ENCODE peak calls at places on chromosomes 12 and 14, in nine cellular contexts. O, Z, D, P, R, H, L, M and S are unnamed samples.
A peak's percentile ranks its signal among the peaks of the same experiment; 100 is the strongest.

GRCh38 chr12:3135522-3136461 is 58.6 kb downstream of the TSPAN9 start:
- DNase-seq in L (no peak), R (peak; percentile 36), O (peak; percentile 74), M (peak; percentile 80), D (peak; percentile 57), Z (peak; percentile 88), H (peak; percentile 55), P (peak; percentile 52), S (no peak)

GRCh38 chr12:1935700-1936378 is 17.4 kb upstream of the CACNA2D4 start:
- DNase-seq in H (no peak), P (no peak), D (peak; percentile 81), L (no peak), M (no peak), R (no peak), Z (no peak), O (no peak), S (no peak)

GRCh38 chr12:52204931-52205505 is 13.2 kb upstream of the KRT80 start:
- DNase-seq in O (no peak), L (peak; percentile 67), D (no peak), Z (no peak), P (no peak), H (no peak), M (no peak), R (no peak), S (no peak)

GRCh38 chr14:95011449-95012020 is 145.8 kb downstream of the DICER1 start:
- DNase-seq in M (no peak), H (no peak), R (no peak), D (no peak), O (no peak), P (no peak), L (no peak), Z (no peak), S (no peak)

GRCh38 chr14:28294834-28295440 is 471.6 kb upstream of the FOXG1 start:
- DNase-seq in O (peak; percentile 2), Z (no peak), M (no peak), L (no peak), D (no peak), R (no peak), P (no peak), H (peak; percentile 1), S (no peak)

GRCh38 chr14:30874120-30874998 is at the start of gene COCH:
- DNase-seq in O (peak; percentile 16), L (peak; percentile 76), H (peak; percentile 62), Z (peak; percentile 88), P (no peak), M (no peak), D (no peak), R (peak; percentile 21), S (no peak)

GRCh38 chr14:95496690-95497241 is 19.7 kb downstream of the SYNE3 start:
- DNase-seq in Z (no peak), P (no peak), L (peak; percentile 46), O (no peak), R (no peak), M (peak; percentile 67), D (no peak), H (no peak), S (no peak)

GRCh38 chr12:29796823-29797263 is 13.1 kb upstream of the TMTC1 start:
- DNase-seq in O (peak; percentile 93), Z (no peak), P (no peak), D (no peak), M (peak; percentile 97), R (no peak), H (no peak), L (no peak), S (no peak)

GRCh38 chr12:17357396-17357795 is 732.6 kb downstream of the RERGL start:
- DNase-seq in O (no peak), L (no peak), D (no peak), R (no peak), M (no peak), P (no peak), Z (no peak), H (no peak), S (no peak)

GRCh38 chr12:58313091-58313855 is 371.9 kb downstream of the ATP23 start:
- DNase-seq in L (no peak), O (peak; percentile 90), Z (no peak), R (no peak), D (no peak), P (no peak), H (no peak), M (peak; percentile 88), S (no peak)

GRCh38 chr14:36510078-36510799 is 9.8 kb downstream of the NKX2-1 start:
- DNase-seq in O (no peak), L (no peak), Z (peak; percentile 13), P (no peak), D (no peak), R (no peak), M (no peak), H (no peak), S (no peak)

GRCh38 chr14:61103541-61104339 is 122.7 kb downstream of the SLC38A6 start:
- DNase-seq in D (no peak), M (peak; percentile 99), L (peak; percentile 75), P (no peak), H (no peak), O (peak; percentile 97), R (no peak), Z (peak; percentile 60), S (peak; percentile 6)

GRCh38 chr12:121828826-121829225 is 25.0 kb downstream of the SETD1B start:
- DNase-seq in D (no peak), R (no peak), O (no peak), L (no peak), P (no peak), M (no peak), Z (no peak), H (no peak), S (no peak)

GRCh38 chr12:98606367-98606985 is 13.0 kb downstream of the SLC25A3 start:
- DNase-seq in L (no peak), Z (no peak), O (peak; percentile 17), H (no peak), D (no peak), M (no peak), R (no peak), P (no peak), S (no peak)

GRCh38 chr12:132213359-132214160 is 69.3 kb downstream of the NOC4L start:
- DNase-seq in P (no peak), L (no peak), H (no peak), O (no peak), R (no peak), Z (no peak), M (no peak), D (no peak), S (no peak)

GRCh38 chr12:91111366-91112321 is at the start of gene LUM:
- DNase-seq in H (no peak), L (no peak), D (no peak), R (no peak), O (peak; percentile 89), P (no peak), M (peak; percentile 69), Z (no peak), S (no peak)

GRCh38 chr12:85367886-85368385 is 87.9 kb downstream of the ALX1 start:
- DNase-seq in H (no peak), M (no peak), L (peak; percentile 37), D (no peak), Z (no peak), O (no peak), R (no peak), P (no peak), S (no peak)